ENCODE peak calls at places on chromosomes 16 and 17, in four cellular contexts. C is fibroblast of lung, U is upper lobe of right lung, Q is mammary epithelial cell. T is an unnamed sample. For H3K4me1, the result is how much of the 10 kb centered on the place peaks cover.

GRCh38 chr16:62404857-62405611 is 368.8 kb upstream of the CDH8 start:
- DNase-seq in C (no peak), U (no peak), Q (no peak), T (peak)

GRCh38 chr16:14465799-14466198 is 164.3 kb downstream of the PARN start:
- DNase-seq in C (no peak), U (no peak), Q (no peak), T (no peak)

GRCh38 chr17:17810374-17811248 is 26.2 kb downstream of the SREBF1 start:
- DNase-seq in C (peak), U (peak), Q (no peak), T (no peak)

GRCh38 chr17:28946239-28946638 is 5.1 kb downstream of the PHF12 start:
- DNase-seq in C (peak), U (no peak), Q (peak), T (no peak)

GRCh38 chr16:68445458-68445857 is 2.9 kb downstream of the SMPD3 start:
- DNase-seq in C (no peak), U (no peak), Q (peak), T (peak)

GRCh38 chr16:84806256-84806889 is 13.4 kb upstream of the CRISPLD2 start:
- DNase-seq in C (peak), U (no peak), Q (no peak), T (no peak)

GRCh38 chr17:43952351-43952723 is 1.4 kb downstream of the PYY start:
- DNase-seq in C (peak), U (no peak), Q (no peak), T (no peak)

GRCh38 chr16:14564881-14565687 is 65.0 kb downstream of the PARN start:
- DNase-seq in C (peak), U (no peak), Q (peak), T (no peak)

GRCh38 chr16:78659216-78659615 is 559.8 kb downstream of the WWOX start:
- DNase-seq in C (no peak), U (no peak), Q (no peak), T (no peak)

GRCh38 chr17:44899074-44899782 is at the start of gene EFTUD2:
- DNase-seq in C (peak), U (peak), Q (peak), T (no peak)

GRCh38 chr17:33328129-33328528 is 35.0 kb upstream of the ASIC2 start:
- DNase-seq in C (no peak), U (no peak), Q (no peak), T (peak)

GRCh38 chr17:76957600-76958464 is 89.6 kb downstream of the MGAT5B start:
- DNase-seq in C (peak), U (no peak), Q (no peak), T (no peak)

GRCh38 chr16:23337836-23338550 is 35.9 kb downstream of the SCNN1B start:
- DNase-seq in C (no peak), U (peak), Q (no peak), T (no peak)

GRCh38 chr16:76947694-76948093 is 243.3 kb upstream of the MON1B start:
- DNase-seq in C (peak), U (no peak), Q (no peak), T (no peak)

GRCh38 chr16:72621651-72622050 is 426.3 kb downstream of the ZFHX3 start:
- DNase-seq in C (peak), U (no peak), Q (no peak), T (no peak)

GRCh38 chr16:57735755-57736418 is at the start of gene KATNB1:
- DNase-seq in C (no peak), U (no peak), Q (no peak), T (no peak)

GRCh38 chr17:28983286-28984240 is 22.3 kb downstream of the SEZ6 start:
- DNase-seq in C (peak), U (no peak), Q (no peak), T (no peak)

GRCh38 chr16:68490829-68491575 is 42.7 kb upstream of the SMPD3 start:
- DNase-seq in C (peak), U (peak), Q (peak), T (no peak)

GRCh38 chr16:65889533-65889966 is 476.9 kb upstream of the CDH5 start:
- DNase-seq in C (peak), U (no peak), Q (peak), T (no peak)

GRCh38 chr17:1992541-1992940 is 32.6 kb downstream of the RTN4RL1 start:
- DNase-seq in C (no peak), U (no peak), Q (no peak), T (no peak)

GRCh38 chr17:1996243-1997145 is 28.6 kb downstream of the RTN4RL1 start:
- DNase-seq in C (no peak), U (no peak), Q (no peak), T (no peak)

GRCh38 chr17:1995321-1996242 is 29.6 kb downstream of the RTN4RL1 start:
- DNase-seq in C (no peak), U (no peak), Q (no peak), T (no peak)

GRCh38 chr17:1997146-1997586 is 28.0 kb downstream of the RTN4RL1 start:
- DNase-seq in C (no peak), U (no peak), Q (peak), T (no peak)

GRCh38 chr17:1994707-1995106 is 30.4 kb downstream of the RTN4RL1 start:
- DNase-seq in C (no peak), U (no peak), Q (no peak), T (no peak)
- H3K4me1 ChIP-seq in C (under half), U (under half), Q (under half), T (under half)

GRCh38 chr17:7242717-7243576 is 698 bp upstream of the GABARAP start:
- DNase-seq in C (peak), U (peak), Q (peak), T (no peak)

GRCh38 chr17:7239091-7240027 is at the start of gene PHF23:
- DNase-seq in C (peak), U (peak), Q (peak), T (peak)

GRCh38 chr17:7240375-7240774 is 1.1 kb upstream of the PHF23 start:
- DNase-seq in C (no peak), U (no peak), Q (no peak), T (no peak)

GRCh38 chr17:7241783-7242716 is at the start of gene GABARAP:
- DNase-seq in C (peak), U (peak), Q (peak), T (no peak)

DNA sequence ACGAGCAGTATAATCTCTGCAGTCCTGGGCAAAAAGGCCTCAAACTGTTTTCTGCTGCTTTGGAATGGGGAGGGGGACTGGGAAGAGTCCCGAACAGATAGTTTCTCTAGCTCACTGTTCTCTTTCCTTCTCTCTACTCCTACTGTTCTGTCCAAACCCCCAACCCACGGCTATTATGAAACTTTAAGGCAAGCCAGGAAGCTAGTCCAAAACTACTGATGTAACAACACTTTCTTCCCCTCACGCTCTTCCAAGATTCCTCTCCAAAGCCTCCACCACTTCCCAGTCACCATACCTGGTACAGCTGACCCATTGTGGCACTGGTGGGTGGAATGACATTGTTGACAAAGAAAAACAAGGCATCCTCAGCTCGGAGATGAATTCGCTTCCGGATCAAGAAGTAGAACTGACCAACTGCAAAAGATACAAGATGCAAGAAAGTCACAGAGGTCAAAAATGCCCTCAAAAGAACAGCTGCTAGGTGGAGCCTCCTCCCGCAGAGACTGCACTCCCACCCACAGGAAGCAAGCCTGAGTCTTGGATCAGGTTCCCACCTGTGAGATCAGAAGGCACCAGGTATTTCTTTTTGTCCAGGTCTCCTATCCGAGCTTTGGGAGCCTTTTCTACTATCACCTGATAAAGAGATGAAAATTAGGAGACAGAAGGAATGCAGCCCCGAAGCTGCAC is 1.1 kb downstream of the GABARAP start:
- DNase-seq in C (no peak), U (no peak), Q (no peak), T (no peak)
- H3K4me1 ChIP-seq in C (under half), U (under half), Q (under half), T (under half)

GRCh38 chr16:50271148-50272041 is 5.0 kb downstream of the ADCY7 start:
- DNase-seq in C (no peak), U (no peak), Q (no peak), T (no peak)

GRCh38 chr16:50272111-50272571 is 5.8 kb downstream of the ADCY7 start:
- DNase-seq in C (no peak), U (no peak), Q (no peak), T (no peak)

GRCh38 chr16:50269769-50270509 is 3.6 kb downstream of the ADCY7 start:
- DNase-seq in C (no peak), U (no peak), Q (no peak), T (no peak)

GRCh38 chr16:50269061-50269705 is 2.8 kb downstream of the ADCY7 start:
- DNase-seq in C (no peak), U (no peak), Q (no peak), T (no peak)

GRCh38 chr16:50270510-50271147 is 4.3 kb downstream of the ADCY7 start:
- DNase-seq in C (no peak), U (peak), Q (no peak), T (no peak)
- H3K4me1 ChIP-seq in C (under half), U (under half), Q (under half), T (under half)

GRCh38 chr16:87528690-87529579 is 36.1 kb upstream of the ZCCHC14 start:
- DNase-seq in C (no peak), U (no peak), Q (no peak), T (no peak)

GRCh38 chr16:87525352-87525751 is 32.5 kb upstream of the ZCCHC14 start:
- DNase-seq in C (no peak), U (no peak), Q (no peak), T (no peak)

GRCh38 chr16:87527055-87527724 is 34.4 kb upstream of the ZCCHC14 start:
- DNase-seq in C (no peak), U (no peak), Q (no peak), T (no peak)

GRCh38 chr16:87526238-87526947 is 33.6 kb upstream of the ZCCHC14 start:
- DNase-seq in C (no peak), U (no peak), Q (no peak), T (no peak)

DNA sequence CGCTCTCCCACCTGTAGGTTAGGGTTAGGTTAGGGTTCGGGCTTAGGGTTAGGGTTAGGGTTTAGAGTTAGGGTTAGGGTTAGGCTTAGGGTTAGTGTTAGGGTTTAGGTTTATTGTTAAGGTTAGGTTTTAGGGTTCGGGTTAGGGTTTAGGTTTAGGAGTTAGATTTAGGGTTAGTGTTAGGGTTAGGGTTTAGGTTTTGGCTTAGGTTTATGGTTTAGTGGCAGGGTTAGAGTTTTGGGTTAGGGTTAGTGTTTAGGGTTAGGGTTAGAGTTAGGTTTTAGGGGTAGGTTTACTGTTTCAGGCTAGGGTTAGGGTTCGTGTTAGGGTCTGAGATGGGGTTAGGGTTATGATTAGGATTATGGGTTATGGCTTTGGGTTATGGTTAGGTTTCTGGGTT is 31.6 kb upstream of the ZCCHC14 start:
- DNase-seq in C (no peak), U (no peak), Q (no peak), T (no peak)
- H3K4me1 ChIP-seq in C (under half), U (under half), Q (under half), T (under half)

GRCh38 chr17:78343433-78344201 is 16.3 kb downstream of the SOCS3 start:
- DNase-seq in C (no peak), U (peak), Q (no peak), T (no peak)
- H3K4me1 ChIP-seq in C (under half), U (under half), Q (under half), T (under half)

DNA sequence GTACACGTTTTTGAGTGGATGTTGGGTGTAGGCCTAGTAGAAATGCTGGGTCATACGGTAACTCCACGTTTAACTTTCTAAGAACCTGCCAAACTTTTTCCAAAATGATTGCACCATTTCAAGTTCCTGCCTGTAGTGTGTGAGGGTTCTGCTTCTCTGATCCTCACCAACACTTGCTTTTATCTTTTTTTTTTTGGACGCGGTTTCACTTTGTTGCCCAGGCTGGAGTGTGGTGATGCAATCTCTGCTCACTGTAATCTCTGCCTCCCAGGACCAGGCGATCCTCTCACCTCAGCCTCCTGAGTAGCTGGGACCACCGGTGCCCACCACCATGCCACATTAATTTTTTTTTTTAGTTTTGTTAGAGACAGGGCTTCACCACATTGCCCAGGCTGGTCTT is 23.5 kb downstream of the ZNF750 start:
- DNase-seq in C (no peak), U (no peak), Q (no peak), T (no peak)
- H3K4me1 ChIP-seq in C (under half), U (under half), Q (under half), T (under half)

GRCh38 chr17:746181-746580 is 5.9 kb downstream of the GEMIN4 start:
- DNase-seq in C (no peak), U (no peak), Q (no peak), T (no peak)

GRCh38 chr17:746783-747629 is 5.1 kb downstream of the GEMIN4 start:
- DNase-seq in C (no peak), U (no peak), Q (no peak), T (no peak)

GRCh38 chr17:745406-745805 is 6.7 kb downstream of the GEMIN4 start:
- DNase-seq in C (no peak), U (no peak), Q (no peak), T (no peak)

GRCh38 chr17:743139-743538 is 8.9 kb downstream of the GEMIN4 start:
- DNase-seq in C (no peak), U (no peak), Q (no peak), T (no peak)

DNA sequence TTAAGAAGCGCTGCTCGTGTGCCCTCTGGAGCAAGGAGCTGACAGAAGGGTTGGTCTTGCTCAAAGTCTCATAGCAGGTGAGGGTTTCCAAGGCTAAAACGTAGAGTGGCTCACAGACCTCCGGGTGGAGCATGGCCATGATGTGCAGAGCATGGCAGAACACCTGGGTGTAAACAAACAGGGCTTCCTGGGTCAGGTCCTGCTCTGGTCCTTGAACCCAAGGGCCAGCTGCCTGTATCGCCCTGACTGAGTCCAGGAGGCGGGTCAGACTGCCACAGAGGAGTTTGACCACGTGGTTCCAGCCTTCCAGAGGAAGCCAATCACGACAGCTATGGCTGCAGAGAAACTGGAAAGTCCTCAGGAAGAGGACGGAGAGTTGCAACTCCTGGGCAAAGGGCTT is 7.1 kb downstream of the GEMIN4 start:
- DNase-seq in C (no peak), U (no peak), Q (no peak), T (no peak)
- H3K4me1 ChIP-seq in C (under half), U (under half), Q (under half), T (under half)

T was measured in iPS DF 6.9.